ENCODE peak calls at places on chromosomes 13 and 19, in eight cellular contexts. One of them, this sample, is unnamed.

GRCh38 chr19:11279505-11280236 is 16.3 kb upstream of the TSPAN16 start:
- DNase-seq in endothelial cell of umbilical vein: no peak
- DNase-seq in NAMALWA: no peak
- DNase-seq in HCEC 1CT: no peak
- DNase-seq in stimulated activated CD8-positive, alpha-beta memory T cell treated with anti-CD3 and anti-CD28 coated beads, Interleukin-4, amount 100 ng/mL, for 48 hours: peak; percentile 31
- DNase-seq in breast epithelium: no peak
- DNase-seq in AG04450: no peak
- DNase-seq in stimulated activated CD4-positive, alpha-beta T cell treated with anti-CD3 and anti-CD28 coated beads, TNF-alpha, amount 100 ng/mL, for 4 hours: no peak
- DNase-seq in this sample: no peak

GRCh38 chr19:35585844-35586243 is at the start of gene PMIS2:
- DNase-seq in NAMALWA: peak; percentile 93
- DNase-seq in breast epithelium: no peak
- DNase-seq in endothelial cell of umbilical vein: no peak
- DNase-seq in stimulated activated CD8-positive, alpha-beta memory T cell treated with anti-CD3 and anti-CD28 coated beads, Interleukin-4, amount 100 ng/mL, for 48 hours: peak; percentile 50
- DNase-seq in HCEC 1CT: no peak
- DNase-seq in AG04450: no peak
- DNase-seq in stimulated activated CD4-positive, alpha-beta T cell treated with anti-CD3 and anti-CD28 coated beads, TNF-alpha, amount 100 ng/mL, for 4 hours: no peak
- DNase-seq in this sample: no peak

GRCh38 chr19:47019431-47020041 is at the start of gene NPAS1:
- DNase-seq in endothelial cell of umbilical vein: no peak
- DNase-seq in stimulated activated CD4-positive, alpha-beta T cell treated with anti-CD3 and anti-CD28 coated beads, TNF-alpha, amount 100 ng/mL, for 4 hours: no peak
- DNase-seq in AG04450: no peak
- DNase-seq in breast epithelium: no peak
- DNase-seq in NAMALWA: no peak
- DNase-seq in stimulated activated CD8-positive, alpha-beta memory T cell treated with anti-CD3 and anti-CD28 coated beads, Interleukin-4, amount 100 ng/mL, for 48 hours: peak; percentile 35
- DNase-seq in HCEC 1CT: no peak
- DNase-seq in this sample: no peak

GRCh38 chr19:18543814-18544475 is 572 bp upstream of the FKBP8 start:
- DNase-seq in endothelial cell of umbilical vein: peak; percentile 38
- DNase-seq in stimulated activated CD8-positive, alpha-beta memory T cell treated with anti-CD3 and anti-CD28 coated beads, Interleukin-4, amount 100 ng/mL, for 48 hours: peak; percentile 82
- DNase-seq in NAMALWA: peak; percentile 92
- DNase-seq in breast epithelium: no peak
- DNase-seq in AG04450: no peak
- DNase-seq in stimulated activated CD4-positive, alpha-beta T cell treated with anti-CD3 and anti-CD28 coated beads, TNF-alpha, amount 100 ng/mL, for 4 hours: peak; percentile 34
- DNase-seq in HCEC 1CT: peak; percentile 72
- DNase-seq in this sample: no peak

GRCh38 chr13:55553736-55554135 is 1587.0 kb upstream of the PRR20A start:
- DNase-seq in endothelial cell of umbilical vein: no peak
- DNase-seq in breast epithelium: no peak
- DNase-seq in AG04450: no peak
- DNase-seq in HCEC 1CT: no peak
- DNase-seq in NAMALWA: no peak
- DNase-seq in stimulated activated CD4-positive, alpha-beta T cell treated with anti-CD3 and anti-CD28 coated beads, TNF-alpha, amount 100 ng/mL, for 4 hours: no peak
- DNase-seq in stimulated activated CD8-positive, alpha-beta memory T cell treated with anti-CD3 and anti-CD28 coated beads, Interleukin-4, amount 100 ng/mL, for 48 hours: no peak
- DNase-seq in this sample: no peak

GRCh38 chr19:8618751-8619150 is 8.2 kb upstream of the ADAMTS10 start:
- DNase-seq in HCEC 1CT: peak; percentile 15
- DNase-seq in stimulated activated CD4-positive, alpha-beta T cell treated with anti-CD3 and anti-CD28 coated beads, TNF-alpha, amount 100 ng/mL, for 4 hours: no peak
- DNase-seq in NAMALWA: no peak
- DNase-seq in AG04450: no peak
- DNase-seq in stimulated activated CD8-positive, alpha-beta memory T cell treated with anti-CD3 and anti-CD28 coated beads, Interleukin-4, amount 100 ng/mL, for 48 hours: no peak
- DNase-seq in breast epithelium: no peak
- DNase-seq in endothelial cell of umbilical vein: no peak
- DNase-seq in this sample: no peak

GRCh38 chr13:41457589-41458186 is 338 bp downstream of the RGCC start:
- DNase-seq in stimulated activated CD8-positive, alpha-beta memory T cell treated with anti-CD3 and anti-CD28 coated beads, Interleukin-4, amount 100 ng/mL, for 48 hours: peak; percentile 57
- DNase-seq in AG04450: no peak
- DNase-seq in breast epithelium: no peak
- DNase-seq in HCEC 1CT: no peak
- DNase-seq in endothelial cell of umbilical vein: no peak
- DNase-seq in stimulated activated CD4-positive, alpha-beta T cell treated with anti-CD3 and anti-CD28 coated beads, TNF-alpha, amount 100 ng/mL, for 4 hours: no peak
- DNase-seq in NAMALWA: peak; percentile 55
- DNase-seq in this sample: no peak

GRCh38 chr13:99834246-99834645 is 137.3 kb downstream of the ZIC5 start:
- DNase-seq in HCEC 1CT: no peak
- DNase-seq in AG04450: no peak
- DNase-seq in endothelial cell of umbilical vein: no peak
- DNase-seq in stimulated activated CD4-positive, alpha-beta T cell treated with anti-CD3 and anti-CD28 coated beads, TNF-alpha, amount 100 ng/mL, for 4 hours: no peak
- DNase-seq in breast epithelium: no peak
- DNase-seq in NAMALWA: no peak
- DNase-seq in stimulated activated CD8-positive, alpha-beta memory T cell treated with anti-CD3 and anti-CD28 coated beads, Interleukin-4, amount 100 ng/mL, for 48 hours: no peak
- DNase-seq in this sample: no peak

GRCh38 chr19:13461536-13461935 is 44.7 kb downstream of the CACNA1A start:
- DNase-seq in stimulated activated CD4-positive, alpha-beta T cell treated with anti-CD3 and anti-CD28 coated beads, TNF-alpha, amount 100 ng/mL, for 4 hours: no peak
- DNase-seq in endothelial cell of umbilical vein: no peak
- DNase-seq in NAMALWA: no peak
- DNase-seq in AG04450: no peak
- DNase-seq in HCEC 1CT: no peak
- DNase-seq in stimulated activated CD8-positive, alpha-beta memory T cell treated with anti-CD3 and anti-CD28 coated beads, Interleukin-4, amount 100 ng/mL, for 48 hours: no peak
- DNase-seq in breast epithelium: no peak
- DNase-seq in this sample: no peak

GRCh38 chr13:54144809-54145208 is 1116.2 kb downstream of the OLFM4 start:
- DNase-seq in stimulated activated CD8-positive, alpha-beta memory T cell treated with anti-CD3 and anti-CD28 coated beads, Interleukin-4, amount 100 ng/mL, for 48 hours: no peak
- DNase-seq in stimulated activated CD4-positive, alpha-beta T cell treated with anti-CD3 and anti-CD28 coated beads, TNF-alpha, amount 100 ng/mL, for 4 hours: no peak
- DNase-seq in NAMALWA: no peak
- DNase-seq in AG04450: no peak
- DNase-seq in HCEC 1CT: no peak
- DNase-seq in breast epithelium: no peak
- DNase-seq in endothelial cell of umbilical vein: no peak
- DNase-seq in this sample: no peak

GRCh38 chr13:51614350-51614786 is 30.1 kb downstream of the WDFY2 start:
- DNase-seq in NAMALWA: peak; percentile 78
- DNase-seq in stimulated activated CD8-positive, alpha-beta memory T cell treated with anti-CD3 and anti-CD28 coated beads, Interleukin-4, amount 100 ng/mL, for 48 hours: peak; percentile 55
- DNase-seq in endothelial cell of umbilical vein: no peak
- DNase-seq in stimulated activated CD4-positive, alpha-beta T cell treated with anti-CD3 and anti-CD28 coated beads, TNF-alpha, amount 100 ng/mL, for 4 hours: peak; percentile 8
- DNase-seq in AG04450: no peak
- DNase-seq in HCEC 1CT: no peak
- DNase-seq in breast epithelium: no peak
- DNase-seq in this sample: no peak

GRCh38 chr19:41887711-41888382 is 4.9 kb downstream of the ARHGEF1 start:
- DNase-seq in AG04450: no peak
- DNase-seq in endothelial cell of umbilical vein: no peak
- DNase-seq in stimulated activated CD4-positive, alpha-beta T cell treated with anti-CD3 and anti-CD28 coated beads, TNF-alpha, amount 100 ng/mL, for 4 hours: peak; percentile 77
- DNase-seq in stimulated activated CD8-positive, alpha-beta memory T cell treated with anti-CD3 and anti-CD28 coated beads, Interleukin-4, amount 100 ng/mL, for 48 hours: peak; percentile 89
- DNase-seq in breast epithelium: no peak
- DNase-seq in HCEC 1CT: no peak
- DNase-seq in NAMALWA: peak; percentile 59
- DNase-seq in this sample: no peak

GRCh38 chr19:17420267-17420924 is 549 bp downstream of the MVB12A start:
- DNase-seq in endothelial cell of umbilical vein: peak; percentile 67
- DNase-seq in AG04450: no peak
- DNase-seq in stimulated activated CD4-positive, alpha-beta T cell treated with anti-CD3 and anti-CD28 coated beads, TNF-alpha, amount 100 ng/mL, for 4 hours: no peak
- DNase-seq in HCEC 1CT: no peak
- DNase-seq in breast epithelium: no peak
- DNase-seq in stimulated activated CD8-positive, alpha-beta memory T cell treated with anti-CD3 and anti-CD28 coated beads, Interleukin-4, amount 100 ng/mL, for 48 hours: peak; percentile 59
- DNase-seq in NAMALWA: no peak
- DNase-seq in this sample: no peak

GRCh38 chr13:51618626-51619025 is 34.4 kb downstream of the WDFY2 start:
- DNase-seq in stimulated activated CD4-positive, alpha-beta T cell treated with anti-CD3 and anti-CD28 coated beads, TNF-alpha, amount 100 ng/mL, for 4 hours: no peak
- DNase-seq in AG04450: no peak
- DNase-seq in HCEC 1CT: no peak
- DNase-seq in NAMALWA: no peak
- DNase-seq in endothelial cell of umbilical vein: no peak
- DNase-seq in stimulated activated CD8-positive, alpha-beta memory T cell treated with anti-CD3 and anti-CD28 coated beads, Interleukin-4, amount 100 ng/mL, for 48 hours: no peak
- DNase-seq in breast epithelium: no peak
- DNase-seq in this sample: no peak

GRCh38 chr13:92768592-92768991 is 458.0 kb upstream of the GPC6 start:
- DNase-seq in HCEC 1CT: no peak
- DNase-seq in stimulated activated CD4-positive, alpha-beta T cell treated with anti-CD3 and anti-CD28 coated beads, TNF-alpha, amount 100 ng/mL, for 4 hours: no peak
- DNase-seq in NAMALWA: no peak
- DNase-seq in AG04450: no peak
- DNase-seq in breast epithelium: no peak
- DNase-seq in stimulated activated CD8-positive, alpha-beta memory T cell treated with anti-CD3 and anti-CD28 coated beads, Interleukin-4, amount 100 ng/mL, for 48 hours: no peak
- DNase-seq in endothelial cell of umbilical vein: no peak
- DNase-seq in this sample: no peak

GRCh38 chr19:52212572-52213255 is 22.9 kb downstream of the PPP2R1A start:
- DNase-seq in NAMALWA: no peak
- DNase-seq in endothelial cell of umbilical vein: no peak
- DNase-seq in breast epithelium: no peak
- DNase-seq in stimulated activated CD4-positive, alpha-beta T cell treated with anti-CD3 and anti-CD28 coated beads, TNF-alpha, amount 100 ng/mL, for 4 hours: no peak
- DNase-seq in AG04450: no peak
- DNase-seq in stimulated activated CD8-positive, alpha-beta memory T cell treated with anti-CD3 and anti-CD28 coated beads, Interleukin-4, amount 100 ng/mL, for 48 hours: no peak
- DNase-seq in HCEC 1CT: no peak
- DNase-seq in this sample: no peak

GRCh38 chr13:46712524-46712923 is 84.4 kb downstream of the ESD start:
- DNase-seq in HCEC 1CT: no peak
- DNase-seq in stimulated activated CD4-positive, alpha-beta T cell treated with anti-CD3 and anti-CD28 coated beads, TNF-alpha, amount 100 ng/mL, for 4 hours: no peak
- DNase-seq in NAMALWA: no peak
- DNase-seq in AG04450: no peak
- DNase-seq in endothelial cell of umbilical vein: no peak
- DNase-seq in breast epithelium: no peak
- DNase-seq in stimulated activated CD8-positive, alpha-beta memory T cell treated with anti-CD3 and anti-CD28 coated beads, Interleukin-4, amount 100 ng/mL, for 48 hours: no peak
- DNase-seq in this sample: no peak

GRCh38 chr19:19095691-19096090 is 31.9 kb downstream of the SLC25A42 start:
- DNase-seq in HCEC 1CT: no peak
- DNase-seq in NAMALWA: no peak
- DNase-seq in endothelial cell of umbilical vein: no peak
- DNase-seq in stimulated activated CD8-positive, alpha-beta memory T cell treated with anti-CD3 and anti-CD28 coated beads, Interleukin-4, amount 100 ng/mL, for 48 hours: no peak
- DNase-seq in stimulated activated CD4-positive, alpha-beta T cell treated with anti-CD3 and anti-CD28 coated beads, TNF-alpha, amount 100 ng/mL, for 4 hours: no peak
- DNase-seq in breast epithelium: no peak
- DNase-seq in AG04450: no peak
- DNase-seq in this sample: no peak

GRCh38 chr19:14425696-14426138 is 6.6 kb upstream of the DDX39A start:
- DNase-seq in stimulated activated CD8-positive, alpha-beta memory T cell treated with anti-CD3 and anti-CD28 coated beads, Interleukin-4, amount 100 ng/mL, for 48 hours: no peak
- DNase-seq in HCEC 1CT: no peak
- DNase-seq in breast epithelium: no peak
- DNase-seq in stimulated activated CD4-positive, alpha-beta T cell treated with anti-CD3 and anti-CD28 coated beads, TNF-alpha, amount 100 ng/mL, for 4 hours: no peak
- DNase-seq in endothelial cell of umbilical vein: no peak
- DNase-seq in AG04450: peak; percentile 38
- DNase-seq in NAMALWA: no peak
- DNase-seq in this sample: no peak

GRCh38 chr19:23774156-23774971 is 15.7 kb upstream of the ZNF681 start:
- DNase-seq in endothelial cell of umbilical vein: no peak
- DNase-seq in AG04450: no peak
- DNase-seq in HCEC 1CT: no peak
- DNase-seq in breast epithelium: no peak
- DNase-seq in NAMALWA: no peak
- DNase-seq in stimulated activated CD4-positive, alpha-beta T cell treated with anti-CD3 and anti-CD28 coated beads, TNF-alpha, amount 100 ng/mL, for 4 hours: no peak
- DNase-seq in stimulated activated CD8-positive, alpha-beta memory T cell treated with anti-CD3 and anti-CD28 coated beads, Interleukin-4, amount 100 ng/mL, for 48 hours: no peak
- DNase-seq in this sample: no peak

GRCh38 chr13:44576396-44577235 is 486 bp upstream of the TSC22D1 start:
- DNase-seq in HCEC 1CT: no peak
- DNase-seq in stimulated activated CD8-positive, alpha-beta memory T cell treated with anti-CD3 and anti-CD28 coated beads, Interleukin-4, amount 100 ng/mL, for 48 hours: peak; percentile 51
- DNase-seq in stimulated activated CD4-positive, alpha-beta T cell treated with anti-CD3 and anti-CD28 coated beads, TNF-alpha, amount 100 ng/mL, for 4 hours: peak; percentile 18
- DNase-seq in endothelial cell of umbilical vein: no peak
- DNase-seq in NAMALWA: no peak
- DNase-seq in breast epithelium: no peak
- DNase-seq in AG04450: no peak
- DNase-seq in this sample: no peak

GRCh38 chr13:33262069-33262487 is 23.5 kb downstream of the STARD13 start:
- DNase-seq in endothelial cell of umbilical vein: peak; percentile 22
- DNase-seq in HCEC 1CT: peak; percentile 66
- DNase-seq in AG04450: no peak
- DNase-seq in breast epithelium: no peak
- DNase-seq in stimulated activated CD8-positive, alpha-beta memory T cell treated with anti-CD3 and anti-CD28 coated beads, Interleukin-4, amount 100 ng/mL, for 48 hours: no peak
- DNase-seq in NAMALWA: no peak
- DNase-seq in stimulated activated CD4-positive, alpha-beta T cell treated with anti-CD3 and anti-CD28 coated beads, TNF-alpha, amount 100 ng/mL, for 4 hours: no peak
- DNase-seq in this sample: no peak

GRCh38 chr19:40862785-40863184 is 12.5 kb upstream of the CYP2A6 start:
- DNase-seq in HCEC 1CT: peak; percentile 1
- DNase-seq in NAMALWA: no peak
- DNase-seq in breast epithelium: no peak
- DNase-seq in stimulated activated CD8-positive, alpha-beta memory T cell treated with anti-CD3 and anti-CD28 coated beads, Interleukin-4, amount 100 ng/mL, for 48 hours: no peak
- DNase-seq in endothelial cell of umbilical vein: no peak
- DNase-seq in AG04450: no peak
- DNase-seq in stimulated activated CD4-positive, alpha-beta T cell treated with anti-CD3 and anti-CD28 coated beads, TNF-alpha, amount 100 ng/mL, for 4 hours: no peak
- DNase-seq in this sample: no peak

GRCh38 chr13:76822691-76823267 is 63.4 kb downstream of the KCTD12 start:
- DNase-seq in endothelial cell of umbilical vein: peak; percentile 71
- DNase-seq in stimulated activated CD8-positive, alpha-beta memory T cell treated with anti-CD3 and anti-CD28 coated beads, Interleukin-4, amount 100 ng/mL, for 48 hours: no peak
- DNase-seq in NAMALWA: peak; percentile 31
- DNase-seq in stimulated activated CD4-positive, alpha-beta T cell treated with anti-CD3 and anti-CD28 coated beads, TNF-alpha, amount 100 ng/mL, for 4 hours: no peak
- DNase-seq in breast epithelium: no peak
- DNase-seq in AG04450: no peak
- DNase-seq in HCEC 1CT: peak; percentile 62
- DNase-seq in this sample: peak; percentile 41

GRCh38 chr19:16470911-16471811 is 609 bp downstream of the EPS15L1 start:
- DNase-seq in HCEC 1CT: peak; percentile 46
- DNase-seq in stimulated activated CD8-positive, alpha-beta memory T cell treated with anti-CD3 and anti-CD28 coated beads, Interleukin-4, amount 100 ng/mL, for 48 hours: peak; percentile 48
- DNase-seq in breast epithelium: no peak
- DNase-seq in NAMALWA: peak; percentile 50
- DNase-seq in AG04450: no peak
- DNase-seq in stimulated activated CD4-positive, alpha-beta T cell treated with anti-CD3 and anti-CD28 coated beads, TNF-alpha, amount 100 ng/mL, for 4 hours: no peak
- DNase-seq in endothelial cell of umbilical vein: peak; percentile 34
- DNase-seq in this sample: no peak